ENCODE peak calls at places on chromosomes 2 and 18, in four cellular contexts. C is endothelial cell, R is kidney epithelial cell, J is fibroblast of lung. E is an unnamed sample.

GRCh38 chr2:18272148-18272494 is 288.3 kb downstream of the RDH14 start:
- DNase-seq in R (no peak), J (no peak), C (no peak), E (no peak)

GRCh38 chr2:40287201-40287600 is 164.7 kb downstream of the SLC8A1 start:
- DNase-seq in J (no peak), C (no peak), R (no peak), E (no peak)

GRCh38 chr2:77520981-77521380 is 1.2 kb downstream of the LRRTM4 start:
- DNase-seq in J (peak; percentile 11), C (no peak), R (no peak), E (no peak)

GRCh38 chr2:157480182-157480961 is 36.5 kb upstream of the CYTIP start:
- DNase-seq in J (peak; percentile 32), C (no peak), R (no peak), E (peak; percentile 31)

GRCh38 chr18:79687806-79688205 is 8.2 kb downstream of the CTDP1 start:
- DNase-seq in J (peak; percentile 46), C (no peak), R (peak; percentile 48), E (no peak)

GRCh38 chr2:108548221-108549003 is 14.1 kb downstream of the LIMS1 start:
- DNase-seq in C (no peak), J (peak; percentile 57), R (no peak), E (no peak)

GRCh38 chr18:7958081-7958896 is 391.2 kb downstream of the PTPRM start:
- DNase-seq in R (no peak), C (no peak), J (peak; percentile 35), E (no peak)

GRCh38 chr2:100814453-100814852 is 5.5 kb upstream of the NPAS2 start:
- DNase-seq in R (no peak), J (no peak), C (no peak), E (no peak)

GRCh38 chr2:42450136-42450535 is 43.6 kb downstream of the KCNG3 start:
- DNase-seq in J (no peak), C (no peak), R (peak; percentile 41), E (no peak)

GRCh38 chr2:236219411-236219810 is 44.8 kb downstream of the ASB18 start:
- DNase-seq in J (no peak), R (no peak), C (no peak), E (no peak)

GRCh38 chr18:74498712-74499629 is 2.8 kb downstream of the CNDP2 start:
- DNase-seq in R (no peak), J (peak; percentile 4), C (no peak), E (no peak)

GRCh38 chr18:23964282-23965238 is 50.0 kb upstream of the TTC39C start:
- DNase-seq in J (no peak), C (no peak), R (no peak), E (no peak)

GRCh38 chr2:171702781-171703556 is 15.7 kb downstream of the DYNC1I2 start:
- DNase-seq in J (peak; percentile 42), C (no peak), R (no peak), E (no peak)

GRCh38 chr2:112604952-112605351 is 20.5 kb downstream of the CHCHD5 start:
- DNase-seq in C (no peak), R (no peak), J (no peak), E (no peak)

GRCh38 chr2:210007895-210008294 is 5.5 kb downstream of the RPE start:
- DNase-seq in R (no peak), J (no peak), C (no peak), E (no peak)

GRCh38 chr2:78718483-78718882 is 307.0 kb upstream of the REG3G start:
- DNase-seq in C (no peak), R (no peak), J (no peak), E (no peak)

GRCh38 chr2:116160657-116161056 is 1653.8 kb upstream of the DDX18 start:
- DNase-seq in R (no peak), C (no peak), J (no peak), E (no peak)

GRCh38 chr2:221205103-221205502 is 367.0 kb downstream of the EPHA4 start:
- DNase-seq in C (no peak), R (no peak), J (no peak), E (no peak)

GRCh38 chr18:8685914-8686216 is 19.5 kb upstream of the MTCL1 start:
- DNase-seq in J (no peak), C (no peak), R (no peak), E (no peak)

GRCh38 chr18:39486268-39486667 is 1920.7 kb upstream of the CELF4 start:
- DNase-seq in C (no peak), R (no peak), J (no peak), E (no peak)
- TF ChIP-seq CTCF in C (no peak), R (no peak), J (no peak), E (no peak)

DNA sequence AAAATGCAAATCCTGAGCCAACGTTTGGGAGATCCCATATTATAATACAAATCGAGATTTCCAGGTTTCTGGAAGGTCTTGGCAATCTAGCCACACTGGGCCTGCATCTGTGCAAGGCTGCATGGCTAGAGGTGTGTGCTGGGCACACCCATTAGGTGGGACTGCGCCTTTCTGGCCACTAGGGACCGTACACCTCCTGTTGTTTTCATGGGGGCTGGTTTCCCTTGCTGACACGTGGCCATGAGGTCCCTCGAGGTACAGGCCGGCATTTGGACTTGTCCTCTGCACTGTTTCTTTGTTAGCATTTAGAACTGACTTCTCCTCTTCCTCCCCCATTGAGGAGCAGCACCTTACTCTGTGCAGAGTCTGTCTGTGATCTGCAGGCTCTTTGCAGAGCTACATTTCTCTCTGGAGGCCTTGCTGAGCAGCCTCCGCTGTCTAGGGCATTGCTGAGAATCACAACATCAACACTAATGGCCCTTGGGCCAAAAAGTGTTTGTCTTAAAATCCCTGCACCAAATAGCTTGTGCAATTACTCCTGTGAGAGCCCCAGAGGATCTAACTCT is 131.2 kb downstream of the NEDD4L start:
- DNase-seq in J (no peak), C (no peak), R (no peak), E (no peak)
- TF ChIP-seq CTCF in J (no peak), C (no peak), R (no peak), E (no peak)

GRCh38 chr2:99512081-99512480 is 22.3 kb upstream of the REV1 start:
- DNase-seq in C (no peak), J (no peak), R (no peak), E (no peak)
- TF ChIP-seq CTCF in C (no peak), J (no peak), R (no peak), E (no peak)

GRCh38 chr2:230885467-230886130 is 20.9 kb downstream of the ITM2C start:
- DNase-seq in C (no peak), J (peak; percentile 70), R (no peak), E (peak; percentile 15)
- TF ChIP-seq CTCF in C (no peak), J (no peak), R (no peak), E (no peak)

DNA sequence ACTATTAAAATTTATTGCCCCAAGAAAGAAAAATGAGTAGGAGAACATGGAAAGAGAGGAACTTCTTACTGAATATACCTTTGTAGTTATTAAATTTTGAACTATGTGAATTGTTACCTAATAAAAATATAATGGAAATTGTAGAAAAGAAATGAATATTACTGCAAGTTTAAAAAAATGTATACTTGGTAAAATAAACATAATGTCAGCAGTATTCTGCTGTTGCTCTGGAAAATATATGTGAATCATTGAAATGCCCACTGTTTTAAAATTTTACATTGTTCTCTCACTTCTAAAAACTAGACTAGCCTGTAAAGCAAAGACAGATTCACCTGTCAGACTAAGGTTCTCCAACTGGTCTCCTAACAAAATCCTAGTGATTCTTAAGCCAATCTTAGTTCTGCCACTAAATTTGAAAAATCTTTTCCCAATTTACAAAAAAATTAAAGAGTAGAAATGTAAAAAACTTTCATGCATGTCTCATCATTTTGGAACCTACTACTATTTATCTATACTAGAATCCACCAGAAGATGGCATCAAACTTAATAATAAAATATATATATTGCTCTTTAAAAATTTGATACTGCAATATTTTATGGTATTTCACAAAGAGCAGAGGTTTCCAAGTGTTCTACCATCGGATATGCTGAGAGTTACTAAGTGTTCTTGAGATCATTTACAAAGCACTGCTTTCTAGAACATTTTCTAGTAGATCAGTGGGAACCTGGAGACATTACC is 22.3 kb upstream of the TMEM237 start:
- DNase-seq in R (no peak), J (peak; percentile 45), C (no peak), E (no peak)
- TF ChIP-seq CTCF in R (no peak), J (no peak), C (no peak), E (peak; percentile 7)

GRCh38 chr2:147141930-147142329 is 702.9 kb upstream of the ACVR2A start:
- DNase-seq in C (no peak), J (no peak), R (no peak), E (no peak)
- TF ChIP-seq CTCF in C (peak; percentile 60), J (peak; percentile 5), R (peak; percentile 6), E (no peak)